ENCODE peak calls at places on chromosomes 11 and 22, in five cellular contexts. One of them, this sample, is unnamed.

GRCh38 chr11:58575377-58576020 is at the start of gene LPXN:
- DNase-seq in NB4: peak
- DNase-seq in stimulated activated CD4-positive, alpha-beta T cell treated with anti-CD3 and anti-CD28 coated beads, Interleukin-12 subunit alpha, Interleukin-12 subunit beta, amount 100 ng/mL, for 48 hours: no peak
- DNase-seq in GM12865: peak
- DNase-seq in NCI-H2029: no peak
- DNase-seq in this sample: peak

GRCh38 chr11:95849087-95849825 is 59.0 kb downstream of the CEP57 start:
- DNase-seq in GM12865: peak
- DNase-seq in stimulated activated CD4-positive, alpha-beta T cell treated with anti-CD3 and anti-CD28 coated beads, Interleukin-12 subunit alpha, Interleukin-12 subunit beta, amount 100 ng/mL, for 48 hours: no peak
- DNase-seq in NB4: peak
- DNase-seq in NCI-H2029: no peak
- DNase-seq in this sample: peak

GRCh38 chr11:123474994-123475393 is 44.9 kb downstream of the GRAMD1B start:
- DNase-seq in GM12865: no peak
- DNase-seq in NCI-H2029: no peak
- DNase-seq in NB4: no peak
- DNase-seq in stimulated activated CD4-positive, alpha-beta T cell treated with anti-CD3 and anti-CD28 coated beads, Interleukin-12 subunit alpha, Interleukin-12 subunit beta, amount 100 ng/mL, for 48 hours: no peak
- DNase-seq in this sample: no peak

GRCh38 chr22:37904572-37905533 is 1.2 kb upstream of the MICALL1 start:
- DNase-seq in NCI-H2029: no peak
- DNase-seq in NB4: peak
- DNase-seq in stimulated activated CD4-positive, alpha-beta T cell treated with anti-CD3 and anti-CD28 coated beads, Interleukin-12 subunit alpha, Interleukin-12 subunit beta, amount 100 ng/mL, for 48 hours: no peak
- DNase-seq in GM12865: no peak
- DNase-seq in this sample: no peak

GRCh38 chr11:291281-292210 is 2.6 kb downstream of the PGGHG start:
- DNase-seq in GM12865: no peak
- DNase-seq in NB4: no peak
- DNase-seq in NCI-H2029: no peak
- DNase-seq in stimulated activated CD4-positive, alpha-beta T cell treated with anti-CD3 and anti-CD28 coated beads, Interleukin-12 subunit alpha, Interleukin-12 subunit beta, amount 100 ng/mL, for 48 hours: no peak
- DNase-seq in this sample: no peak

GRCh38 chr22:37033605-37034430 is 14.3 kb downstream of the MPST start:
- DNase-seq in NCI-H2029: no peak
- DNase-seq in GM12865: no peak
- DNase-seq in NB4: no peak
- DNase-seq in stimulated activated CD4-positive, alpha-beta T cell treated with anti-CD3 and anti-CD28 coated beads, Interleukin-12 subunit alpha, Interleukin-12 subunit beta, amount 100 ng/mL, for 48 hours: no peak
- DNase-seq in this sample: no peak

GRCh38 chr11:29018631-29019030 is 910.4 kb downstream of the METTL15 start:
- DNase-seq in NCI-H2029: no peak
- DNase-seq in stimulated activated CD4-positive, alpha-beta T cell treated with anti-CD3 and anti-CD28 coated beads, Interleukin-12 subunit alpha, Interleukin-12 subunit beta, amount 100 ng/mL, for 48 hours: no peak
- DNase-seq in NB4: no peak
- DNase-seq in GM12865: no peak
- DNase-seq in this sample: no peak

GRCh38 chr22:24822471-24822870 is 16.5 kb downstream of the SGSM1 start:
- DNase-seq in NCI-H2029: peak
- DNase-seq in NB4: no peak
- DNase-seq in GM12865: no peak
- DNase-seq in stimulated activated CD4-positive, alpha-beta T cell treated with anti-CD3 and anti-CD28 coated beads, Interleukin-12 subunit alpha, Interleukin-12 subunit beta, amount 100 ng/mL, for 48 hours: no peak
- DNase-seq in this sample: no peak

This sample was measured in GM13976.